ENCODE peak calls at places on chromosome 14, in seven cellular contexts. One of them, this sample, is unnamed.
A peak's percentile ranks its signal among the peaks of the same experiment; 100 is the strongest.

GRCh38 chr14:80491562-80492139 is 280.3 kb upstream of the DIO2 start:
- DNase-seq in activated CD8-positive, alpha-beta memory T cell treated with anti-CD3 and anti-CD28 coated beads, Interleukin-2, amount 50 U/mL, for 4 hours: no peak
- DNase-seq in IMR-90: peak; percentile 19
- DNase-seq in NAMALWA: no peak
- DNase-seq in naive thymus-derived CD8-positive, alpha-beta T cell: no peak
- DNase-seq in activated gamma-delta T cell: no peak
- DNase-seq in posterior vena cava: no peak
- DNase-seq in this sample: no peak

GRCh38 chr14:32414808-32415255 is 85.7 kb downstream of the AKAP6 start:
- DNase-seq in posterior vena cava: no peak
- DNase-seq in NAMALWA: no peak
- DNase-seq in IMR-90: peak; percentile 45
- DNase-seq in activated gamma-delta T cell: no peak
- DNase-seq in naive thymus-derived CD8-positive, alpha-beta T cell: no peak
- DNase-seq in activated CD8-positive, alpha-beta memory T cell treated with anti-CD3 and anti-CD28 coated beads, Interleukin-2, amount 50 U/mL, for 4 hours: no peak
- DNase-seq in this sample: no peak

GRCh38 chr14:97266653-97267052 is 469.5 kb downstream of the VRK1 start:
- DNase-seq in posterior vena cava: no peak
- DNase-seq in activated gamma-delta T cell: no peak
- DNase-seq in activated CD8-positive, alpha-beta memory T cell treated with anti-CD3 and anti-CD28 coated beads, Interleukin-2, amount 50 U/mL, for 4 hours: no peak
- DNase-seq in NAMALWA: no peak
- DNase-seq in IMR-90: no peak
- DNase-seq in naive thymus-derived CD8-positive, alpha-beta T cell: no peak
- DNase-seq in this sample: no peak

GRCh38 chr14:29028973-29029582 is 262.5 kb downstream of the FOXG1 start:
- DNase-seq in activated CD8-positive, alpha-beta memory T cell treated with anti-CD3 and anti-CD28 coated beads, Interleukin-2, amount 50 U/mL, for 4 hours: no peak
- DNase-seq in activated gamma-delta T cell: no peak
- DNase-seq in NAMALWA: no peak
- DNase-seq in naive thymus-derived CD8-positive, alpha-beta T cell: no peak
- DNase-seq in IMR-90: peak; percentile 50
- DNase-seq in posterior vena cava: no peak
- DNase-seq in this sample: no peak

GRCh38 chr14:47269788-47270492 is 405.5 kb downstream of the MDGA2 start:
- DNase-seq in activated gamma-delta T cell: no peak
- DNase-seq in posterior vena cava: no peak
- DNase-seq in naive thymus-derived CD8-positive, alpha-beta T cell: no peak
- DNase-seq in NAMALWA: no peak
- DNase-seq in IMR-90: no peak
- DNase-seq in activated CD8-positive, alpha-beta memory T cell treated with anti-CD3 and anti-CD28 coated beads, Interleukin-2, amount 50 U/mL, for 4 hours: no peak
- DNase-seq in this sample: no peak

GRCh38 chr14:47772652-47773051 is 97.2 kb upstream of the MDGA2 start:
- DNase-seq in activated CD8-positive, alpha-beta memory T cell treated with anti-CD3 and anti-CD28 coated beads, Interleukin-2, amount 50 U/mL, for 4 hours: no peak
- DNase-seq in naive thymus-derived CD8-positive, alpha-beta T cell: no peak
- DNase-seq in IMR-90: no peak
- DNase-seq in posterior vena cava: no peak
- DNase-seq in NAMALWA: no peak
- DNase-seq in activated gamma-delta T cell: no peak
- DNase-seq in this sample: no peak

GRCh38 chr14:75417674-75418073 is 10.1 kb upstream of the JDP2 start:
- DNase-seq in NAMALWA: no peak
- DNase-seq in naive thymus-derived CD8-positive, alpha-beta T cell: no peak
- DNase-seq in posterior vena cava: no peak
- DNase-seq in IMR-90: peak; percentile 48
- DNase-seq in activated CD8-positive, alpha-beta memory T cell treated with anti-CD3 and anti-CD28 coated beads, Interleukin-2, amount 50 U/mL, for 4 hours: no peak
- DNase-seq in activated gamma-delta T cell: no peak
- DNase-seq in this sample: no peak

GRCh38 chr14:62301911-62302310 is 539.7 kb downstream of the SNAPC1 start:
- DNase-seq in NAMALWA: no peak
- DNase-seq in activated CD8-positive, alpha-beta memory T cell treated with anti-CD3 and anti-CD28 coated beads, Interleukin-2, amount 50 U/mL, for 4 hours: no peak
- DNase-seq in posterior vena cava: no peak
- DNase-seq in IMR-90: peak; percentile 62
- DNase-seq in activated gamma-delta T cell: no peak
- DNase-seq in naive thymus-derived CD8-positive, alpha-beta T cell: no peak
- DNase-seq in this sample: no peak

GRCh38 chr14:20262642-20263128 is 23.6 kb downstream of the OR11H4 start:
- DNase-seq in activated gamma-delta T cell: no peak
- DNase-seq in posterior vena cava: no peak
- DNase-seq in activated CD8-positive, alpha-beta memory T cell treated with anti-CD3 and anti-CD28 coated beads, Interleukin-2, amount 50 U/mL, for 4 hours: no peak
- DNase-seq in IMR-90: peak; percentile 46
- DNase-seq in NAMALWA: no peak
- DNase-seq in naive thymus-derived CD8-positive, alpha-beta T cell: no peak
- DNase-seq in this sample: no peak

GRCh38 chr14:83607682-83608081 is 1922.3 kb upstream of the FLRT2 start:
- DNase-seq in IMR-90: no peak
- DNase-seq in activated CD8-positive, alpha-beta memory T cell treated with anti-CD3 and anti-CD28 coated beads, Interleukin-2, amount 50 U/mL, for 4 hours: no peak
- DNase-seq in posterior vena cava: no peak
- DNase-seq in activated gamma-delta T cell: no peak
- DNase-seq in naive thymus-derived CD8-positive, alpha-beta T cell: no peak
- DNase-seq in NAMALWA: no peak
- DNase-seq in this sample: no peak